ENCODE peak calls at places on chromosomes 16 and 17, in five cellular contexts. G is activated CD4-positive, alpha-beta T cell treated with anti-CD3 and anti-CD28 coated beads, Interleukin-2, amount 50 U/mL, for 4 hours; U is NCI-H1092 treated with DMSO at 0.1 percent for 48 hours; C is astrocyte of the cerebellum; L is Kasumi-1. Y is an unnamed sample.

GRCh38 chr16:30485818-30486436 is 13.4 kb downstream of the ITGAL start:
- DNase-seq in G (no peak), U (no peak), C (no peak), L (no peak), Y (no peak)

GRCh38 chr17:614637-615546 is 99.7 kb downstream of the VPS53 start:
- DNase-seq in G (no peak), U (no peak), C (no peak), L (no peak), Y (no peak)

GRCh38 chr17:18115517-18115916 is 7.0 kb downstream of the MYO15A start:
- DNase-seq in G (no peak), U (no peak), C (no peak), L (no peak), Y (no peak)

GRCh38 chr17:5413682-5414081 is 5.8 kb downstream of the NUP88 start:
- DNase-seq in G (no peak), U (no peak), C (peak; percentile 82), L (no peak), Y (no peak)

GRCh38 chr17:39073916-39074315 is 77.5 kb downstream of the PLXDC1 start:
- DNase-seq in G (no peak), U (no peak), C (no peak), L (no peak), Y (no peak)

GRCh38 chr17:10549108-10549842 is at the start of gene MYH2:
- DNase-seq in G (no peak), U (no peak), C (no peak), L (no peak), Y (no peak)

GRCh38 chr17:77555741-77556291 is 402.7 kb upstream of the TNRC6C start:
- DNase-seq in G (no peak), U (peak; percentile 92), C (peak; percentile 12), L (no peak), Y (peak; percentile 81)

GRCh38 chr17:31266042-31266441 is 31.0 kb downstream of the OMG start:
- DNase-seq in G (peak; percentile 3), U (no peak), C (no peak), L (peak; percentile 23), Y (no peak)

GRCh38 chr17:51638909-51639308 is 378.6 kb downstream of the UTP18 start:
- DNase-seq in G (no peak), U (no peak), C (peak; percentile 49), L (no peak), Y (no peak)

GRCh38 chr16:87702325-87702811 is 63.4 kb downstream of the KLHDC4 start:
- DNase-seq in G (peak; percentile 13), U (no peak), C (no peak), L (peak; percentile 88), Y (no peak)

GRCh38 chr16:11325404-11326083 is 19.7 kb upstream of the RMI2 start:
- DNase-seq in G (no peak), U (no peak), C (no peak), L (no peak), Y (no peak)

GRCh38 chr16:30980434-30980833 is 4.6 kb upstream of the HSD3B7 start:
- DNase-seq in G (no peak), U (no peak), C (no peak), L (no peak), Y (no peak)

GRCh38 chr17:64006361-64007088 is 8.4 kb downstream of the PRR29 start:
- DNase-seq in G (no peak), U (no peak), C (no peak), L (no peak), Y (no peak)

GRCh38 chr16:87041732-87042131 is 275.5 kb downstream of the C16orf95 start:
- DNase-seq in G (no peak), U (no peak), C (no peak), L (no peak), Y (no peak)

GRCh38 chr16:49564577-49565224 is 191.1 kb downstream of the C16orf78 start:
- DNase-seq in G (no peak), U (no peak), C (peak; percentile 80), L (no peak), Y (no peak)

GRCh38 chr17:40956401-40957254 is 10.1 kb downstream of the KRT39 start:
- DNase-seq in G (no peak), U (no peak), C (peak; percentile 77), L (no peak), Y (no peak)

GRCh38 chr17:45307290-45308015 is 9.4 kb downstream of the MAP3K14 start:
- DNase-seq in G (peak; percentile 39), U (no peak), C (peak; percentile 87), L (peak; percentile 87), Y (no peak)

GRCh38 chr16:57239089-57239488 is 6.0 kb upstream of the ARL2BP start:
- DNase-seq in G (no peak), U (no peak), C (no peak), L (no peak), Y (no peak)

GRCh38 chr16:79265701-79266100 is 334.8 kb downstream of the MAF start:
- DNase-seq in G (no peak), U (no peak), C (no peak), L (no peak), Y (no peak)

GRCh38 chr16:25270577-25270976 is 12.9 kb upstream of the ZKSCAN2 start:
- DNase-seq in G (no peak), U (no peak), C (no peak), L (no peak), Y (peak; percentile 40)

GRCh38 chr17:82449136-82449882 is 1.2 kb downstream of the CYBC1 start:
- DNase-seq in G (peak; percentile 63), U (no peak), C (no peak), L (peak; percentile 49), Y (no peak)

GRCh38 chr17:11296994-11297393 is 56.0 kb downstream of the SHISA6 start:
- DNase-seq in G (no peak), U (peak; percentile 0), C (no peak), L (peak; percentile 5), Y (no peak)